ENCODE peak calls at places on chromosomes 13 and 19, in four cellular contexts. One of them, this sample, is unnamed.

GRCh38 chr19:56167064-56167578 is 8.7 kb upstream of the GALP start:
- DNase-seq in neural progenitor cell: peak; percentile 71
- DNase-seq in hepatocyte: peak; percentile 42
- DNase-seq in esophagus squamous epithelium: no peak
- DNase-seq in this sample: no peak

GRCh38 chr13:108947551-108948030 is 318.2 kb downstream of the MYO16 start:
- DNase-seq in neural progenitor cell: no peak
- DNase-seq in hepatocyte: no peak
- DNase-seq in esophagus squamous epithelium: no peak
- DNase-seq in this sample: no peak

GRCh38 chr19:22422220-22422619 is at the start of gene ZNF98:
- DNase-seq in neural progenitor cell: no peak
- DNase-seq in hepatocyte: no peak
- DNase-seq in esophagus squamous epithelium: no peak
- DNase-seq in this sample: no peak

GRCh38 chr13:95452376-95452775 is 100.1 kb upstream of the CLDN10 start:
- DNase-seq in neural progenitor cell: no peak
- DNase-seq in hepatocyte: no peak
- DNase-seq in esophagus squamous epithelium: no peak
- DNase-seq in this sample: no peak

GRCh38 chr19:4337906-4338440 is 654 bp downstream of the STAP2 start:
- DNase-seq in neural progenitor cell: peak; percentile 42
- DNase-seq in hepatocyte: peak; percentile 80
- DNase-seq in esophagus squamous epithelium: no peak
- DNase-seq in this sample: no peak

GRCh38 chr19:31946491-31946890 is 398.9 kb upstream of the ZNF507 start:
- DNase-seq in neural progenitor cell: no peak
- DNase-seq in hepatocyte: no peak
- DNase-seq in esophagus squamous epithelium: no peak
- DNase-seq in this sample: no peak

GRCh38 chr19:32308436-32309077 is 36.9 kb upstream of the ZNF507 start:
- DNase-seq in neural progenitor cell: no peak
- DNase-seq in hepatocyte: no peak
- DNase-seq in esophagus squamous epithelium: no peak
- DNase-seq in this sample: no peak

GRCh38 chr13:39770514-39770913 is 115.1 kb downstream of the COG6 start:
- DNase-seq in neural progenitor cell: no peak
- DNase-seq in hepatocyte: no peak
- DNase-seq in esophagus squamous epithelium: no peak
- DNase-seq in this sample: no peak

GRCh38 chr13:102693781-102694180 is 1.1 kb downstream of the METTL21C start:
- DNase-seq in neural progenitor cell: no peak
- DNase-seq in hepatocyte: no peak
- DNase-seq in esophagus squamous epithelium: no peak
- DNase-seq in this sample: no peak

GRCh38 chr19:17579523-17580244 is 24.2 kb downstream of the COLGALT1 start:
- DNase-seq in neural progenitor cell: peak; percentile 73
- DNase-seq in hepatocyte: peak; percentile 46
- DNase-seq in esophagus squamous epithelium: no peak
- DNase-seq in this sample: peak; percentile 63

GRCh38 chr19:41264581-41265375 is 606 bp downstream of the HNRNPUL1 start:
- DNase-seq in neural progenitor cell: peak; percentile 54
- DNase-seq in hepatocyte: peak; percentile 81
- DNase-seq in esophagus squamous epithelium: no peak
- DNase-seq in this sample: no peak

GRCh38 chr19:35309481-35310279 is 17.7 kb downstream of the MAG start:
- DNase-seq in neural progenitor cell: no peak
- DNase-seq in hepatocyte: peak; percentile 74
- DNase-seq in esophagus squamous epithelium: no peak
- DNase-seq in this sample: no peak

GRCh38 chr13:35716186-35716585 is 239.7 kb upstream of the MAB21L1 start:
- DNase-seq in neural progenitor cell: no peak
- DNase-seq in hepatocyte: peak; percentile 47
- DNase-seq in esophagus squamous epithelium: no peak
- DNase-seq in this sample: no peak

GRCh38 chr19:17706750-17707181 is 12.5 kb upstream of the MAP1S start:
- DNase-seq in neural progenitor cell: peak; percentile 86
- DNase-seq in hepatocyte: no peak
- DNase-seq in esophagus squamous epithelium: no peak
- DNase-seq in this sample: peak; percentile 83

GRCh38 chr13:47594833-47595232 is 406.2 kb downstream of the SUCLA2 start:
- DNase-seq in neural progenitor cell: peak; percentile 23
- DNase-seq in hepatocyte: no peak
- DNase-seq in esophagus squamous epithelium: no peak
- DNase-seq in this sample: no peak

GRCh38 chr13:48750588-48751383 is 97.1 kb downstream of the CYSLTR2 start:
- DNase-seq in neural progenitor cell: no peak
- DNase-seq in hepatocyte: no peak
- DNase-seq in esophagus squamous epithelium: no peak
- DNase-seq in this sample: no peak

GRCh38 chr19:40811478-40812341 is 12.7 kb downstream of the EGLN2 start:
- DNase-seq in neural progenitor cell: peak; percentile 60
- DNase-seq in hepatocyte: peak; percentile 77
- DNase-seq in esophagus squamous epithelium: no peak
- DNase-seq in this sample: no peak

GRCh38 chr13:33373624-33374023 is 88.1 kb upstream of the STARD13 start:
- DNase-seq in neural progenitor cell: no peak
- DNase-seq in hepatocyte: no peak
- DNase-seq in esophagus squamous epithelium: no peak
- DNase-seq in this sample: no peak

GRCh38 chr13:110290153-110290552 is 16.8 kb downstream of the COL4A1 start:
- DNase-seq in neural progenitor cell: no peak
- DNase-seq in hepatocyte: no peak
- DNase-seq in esophagus squamous epithelium: no peak
- DNase-seq in this sample: no peak

GRCh38 chr19:38079926-38080380 is 144.1 kb downstream of the DPF1 start:
- DNase-seq in neural progenitor cell: no peak
- DNase-seq in hepatocyte: no peak
- DNase-seq in esophagus squamous epithelium: no peak
- DNase-seq in this sample: no peak

GRCh38 chr19:39982883-39983282 is 11.9 kb downstream of the PSMC4 start:
- DNase-seq in neural progenitor cell: no peak
- DNase-seq in hepatocyte: no peak
- DNase-seq in esophagus squamous epithelium: no peak
- DNase-seq in this sample: no peak

GRCh38 chr19:1259873-1260748 is 9.0 kb upstream of the CIRBP start:
- DNase-seq in neural progenitor cell: peak; percentile 37
- DNase-seq in hepatocyte: no peak
- DNase-seq in esophagus squamous epithelium: no peak
- DNase-seq in this sample: no peak

GRCh38 chr19:7230826-7231225 is 63.4 kb downstream of the INSR start:
- DNase-seq in neural progenitor cell: no peak
- DNase-seq in hepatocyte: no peak
- DNase-seq in esophagus squamous epithelium: no peak
- DNase-seq in this sample: no peak

GRCh38 chr13:40515702-40516101 is 150.7 kb downstream of the FOXO1 start:
- DNase-seq in neural progenitor cell: no peak
- DNase-seq in hepatocyte: no peak
- DNase-seq in esophagus squamous epithelium: no peak
- DNase-seq in this sample: no peak

GRCh38 chr13:110907951-110908898 is 6.6 kb downstream of the ANKRD10 start:
- DNase-seq in neural progenitor cell: no peak
- DNase-seq in hepatocyte: peak; percentile 59
- DNase-seq in esophagus squamous epithelium: no peak
- DNase-seq in this sample: no peak

GRCh38 chr13:33286143-33286542 is 588 bp upstream of the STARD13 start:
- DNase-seq in neural progenitor cell: no peak
- DNase-seq in hepatocyte: peak; percentile 72
- DNase-seq in esophagus squamous epithelium: no peak
- DNase-seq in this sample: no peak

GRCh38 chr13:80359459-80360297 is 18.8 kb upstream of the SPRY2 start:
- DNase-seq in neural progenitor cell: peak; percentile 95
- DNase-seq in hepatocyte: no peak
- DNase-seq in esophagus squamous epithelium: no peak
- DNase-seq in this sample: no peak

GRCh38 chr19:8370176-8371010 is 6.4 kb downstream of the ANGPTL4 start:
- DNase-seq in neural progenitor cell: no peak
- DNase-seq in hepatocyte: no peak
- DNase-seq in esophagus squamous epithelium: no peak
- DNase-seq in this sample: no peak

GRCh38 chr19:39599116-39599515 is 3.2 kb upstream of the LGALS13 start:
- DNase-seq in neural progenitor cell: peak; percentile 77
- DNase-seq in hepatocyte: peak; percentile 51
- DNase-seq in esophagus squamous epithelium: no peak
- DNase-seq in this sample: no peak

GRCh38 chr19:33797821-33798633 is 1.4 kb downstream of the KCTD15 start:
- DNase-seq in neural progenitor cell: peak; percentile 88
- DNase-seq in hepatocyte: peak; percentile 55
- DNase-seq in esophagus squamous epithelium: no peak
- DNase-seq in this sample: peak; percentile 70

GRCh38 chr19:58196911-58197616 is 14.2 kb downstream of the ZNF274 start:
- DNase-seq in neural progenitor cell: no peak
- DNase-seq in hepatocyte: no peak
- DNase-seq in esophagus squamous epithelium: no peak
- DNase-seq in this sample: no peak

GRCh38 chr13:114129649-114130062 is 2.8 kb downstream of the RASA3 start:
- DNase-seq in neural progenitor cell: no peak
- DNase-seq in hepatocyte: no peak
- DNase-seq in esophagus squamous epithelium: no peak
- DNase-seq in this sample: no peak

GRCh38 chr13:103403148-103403740 is 337.0 kb upstream of the SLC10A2 start:
- DNase-seq in neural progenitor cell: no peak
- DNase-seq in hepatocyte: peak; percentile 17
- DNase-seq in esophagus squamous epithelium: no peak
- DNase-seq in this sample: no peak

GRCh38 chr13:34817246-34817645 is 124.8 kb upstream of the NBEA start:
- DNase-seq in neural progenitor cell: no peak
- DNase-seq in hepatocyte: no peak
- DNase-seq in esophagus squamous epithelium: no peak
- DNase-seq in this sample: no peak

GRCh38 chr13:45047394-45048328 is 58.3 kb downstream of the GPALPP1 start:
- DNase-seq in neural progenitor cell: peak; percentile 87
- DNase-seq in hepatocyte: peak; percentile 89
- DNase-seq in esophagus squamous epithelium: no peak
- DNase-seq in this sample: peak; percentile 81
- TF ChIP-seq CTCF in neural progenitor cell: peak; percentile 92
- TF ChIP-seq CTCF in hepatocyte: peak; percentile 94
- TF ChIP-seq CTCF in esophagus squamous epithelium: peak; percentile 84
- TF ChIP-seq CTCF in this sample: peak; percentile 55

DNA sequence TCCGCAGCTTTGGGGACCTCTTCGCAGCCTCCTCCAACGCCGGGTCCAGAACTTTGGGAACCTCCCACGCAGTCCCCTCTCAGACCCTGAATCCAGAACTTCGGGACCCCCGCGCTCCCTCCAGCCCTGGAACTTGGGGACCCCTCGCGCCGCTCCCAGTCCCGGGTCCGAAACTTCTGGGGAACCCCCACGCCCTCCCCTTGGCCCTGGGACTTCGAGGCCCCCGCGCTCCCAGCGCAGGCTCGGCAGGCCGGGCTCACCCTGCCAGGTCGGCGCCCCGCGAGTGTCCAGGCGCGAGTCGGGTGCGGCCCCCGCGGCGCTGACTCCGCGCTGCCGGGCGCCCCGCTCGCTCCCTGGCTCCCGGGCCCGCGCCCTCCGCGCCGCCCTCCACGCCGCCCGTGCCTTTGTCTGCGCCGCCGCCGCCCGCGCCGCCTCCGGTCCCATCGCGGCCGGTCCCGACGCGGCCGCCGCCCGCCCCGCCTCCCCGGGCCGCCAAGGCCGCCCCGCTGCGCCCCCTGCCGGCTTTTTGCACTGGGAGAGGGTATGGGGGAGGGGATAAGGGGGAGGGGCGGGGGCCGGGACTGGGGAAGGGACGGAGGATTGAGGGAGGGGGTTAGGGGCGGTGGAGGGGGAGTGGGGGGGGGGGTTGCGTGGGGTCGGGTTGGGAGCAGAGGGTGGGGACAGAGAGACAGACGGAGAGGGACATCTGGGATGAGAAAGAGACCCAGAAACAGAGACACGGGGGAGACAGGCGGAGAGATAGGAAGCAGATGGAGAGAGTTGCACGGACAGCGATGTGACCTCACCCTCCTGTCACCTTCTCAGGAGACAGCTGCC is at the start of gene HOMER3:
- DNase-seq in neural progenitor cell: peak; percentile 91
- DNase-seq in hepatocyte: peak; percentile 93
- DNase-seq in esophagus squamous epithelium: no peak
- DNase-seq in this sample: peak; percentile 93
- TF ChIP-seq CTCF in neural progenitor cell: peak; percentile 43
- TF ChIP-seq CTCF in hepatocyte: peak; percentile 55
- TF ChIP-seq CTCF in esophagus squamous epithelium: peak; percentile 24
- TF ChIP-seq CTCF in this sample: no peak

GRCh38 chr19:30664358-30665058 is 292.3 kb downstream of the ZNF536 start:
- DNase-seq in neural progenitor cell: peak; percentile 76
- DNase-seq in hepatocyte: peak; percentile 77
- DNase-seq in esophagus squamous epithelium: no peak
- DNase-seq in this sample: no peak
- TF ChIP-seq CTCF in neural progenitor cell: peak; percentile 69
- TF ChIP-seq CTCF in hepatocyte: peak; percentile 54
- TF ChIP-seq CTCF in esophagus squamous epithelium: peak; percentile 20
- TF ChIP-seq CTCF in this sample: peak; percentile 58

GRCh38 chr19:48194041-48194871 is 23.8 kb downstream of the ZSWIM9 start:
- DNase-seq in neural progenitor cell: peak; percentile 48
- DNase-seq in hepatocyte: no peak
- DNase-seq in esophagus squamous epithelium: no peak
- DNase-seq in this sample: no peak
- TF ChIP-seq CTCF in neural progenitor cell: peak; percentile 64
- TF ChIP-seq CTCF in hepatocyte: peak; percentile 47
- TF ChIP-seq CTCF in esophagus squamous epithelium: peak; percentile 33
- TF ChIP-seq CTCF in this sample: peak; percentile 57